ENCODE peak calls at places on chromosome 5, in five cellular contexts. X is HFFc6, F is astrocyte of the spinal cord, G is HT1080, M is GM20000. A is an unnamed sample.

GRCh38 chr5:62780888-62781287 is 202.3 kb downstream of the LRRC70 start:
- DNase-seq in X (no peak), F (no peak), G (no peak), M (no peak), A (no peak)

GRCh38 chr5:1330146-1330846 is 14.6 kb downstream of the CLPTM1L start:
- DNase-seq in X (no peak), F (no peak), G (no peak), M (no peak), A (no peak)

GRCh38 chr5:78799254-78800017 is 150.9 kb upstream of the LHFPL2 start:
- DNase-seq in X (peak), F (peak), G (peak), M (no peak), A (no peak)

GRCh38 chr5:154267516-154267915 is 77.0 kb downstream of the GALNT10 start:
- DNase-seq in X (peak), F (no peak), G (peak), M (no peak), A (no peak)

GRCh38 chr5:102663771-102664530 is 91.2 kb upstream of the PAM start:
- DNase-seq in X (peak), F (no peak), G (no peak), M (no peak), A (no peak)

GRCh38 chr5:101728933-101729332 is 567.2 kb downstream of the SLCO4C1 start:
- DNase-seq in X (no peak), F (no peak), G (no peak), M (no peak), A (no peak)

GRCh38 chr5:179668404-179668803 is 12.4 kb downstream of the CBY3 start:
- DNase-seq in X (peak), F (peak), G (peak), M (peak), A (peak)

GRCh38 chr5:58259685-58260152 is 200.2 kb downstream of the PLK2 start:
- DNase-seq in X (peak), F (peak), G (peak), M (no peak), A (no peak)

GRCh38 chr5:55234171-55234700 is 828 bp upstream of the CCNO start:
- DNase-seq in X (peak), F (peak), G (peak), M (no peak), A (no peak)

GRCh38 chr5:135229679-135230132 is 169.3 kb downstream of the MACROH2A1 start:
- DNase-seq in X (no peak), F (no peak), G (no peak), M (no peak), A (no peak)

GRCh38 chr5:140868721-140869554 is at the start of gene PCDHA11:
- DNase-seq in X (no peak), F (no peak), G (peak), M (no peak), A (no peak)

GRCh38 chr5:59744531-59744992 is 149.0 kb downstream of the PDE4D start:
- DNase-seq in X (peak), F (peak), G (peak), M (no peak), A (no peak)

GRCh38 chr5:160390787-160391696 is 8.8 kb downstream of the FAM200C start:
- DNase-seq in X (peak), F (peak), G (peak), M (no peak), A (peak)

GRCh38 chr5:124478139-124478737 is 268.2 kb downstream of the ZNF608 start:
- DNase-seq in X (no peak), F (no peak), G (no peak), M (no peak), A (no peak)

A was measured in OCI-LY7.